ENCODE peak calls at places on chromosomes 5 and 9, in seven cellular contexts. O is uterus, B is right atrium auricular region, T is lower lobe of right lung, U is lung, R is left ventricle myocardium inferior, P is foreskin fibroblast. Z is an unnamed sample.
A peak's percentile ranks its signal among the peaks of the same experiment; 100 is the strongest.

GRCh38 chr5:3361811-3362605 is 233.6 kb upstream of the IRX1 start:
- DNase-seq in U (no peak), T (no peak), R (no peak), P (no peak), B (no peak), O (no peak), Z (peak; percentile 71)

GRCh38 chr9:109912726-109913460 is 132.9 kb downstream of the PALM2AKAP2 start:
- DNase-seq in O (no peak), P (no peak), R (no peak), B (no peak), U (no peak), T (no peak), Z (no peak)

GRCh38 chr5:131400585-131400984 is 136.7 kb downstream of the CDC42SE2 start:
- DNase-seq in P (no peak), U (no peak), R (no peak), B (no peak), O (no peak), T (no peak), Z (no peak)

GRCh38 chr9:98953877-98954610 is 10.3 kb downstream of the COL15A1 start:
- DNase-seq in T (no peak), P (no peak), O (no peak), B (no peak), U (no peak), R (no peak), Z (no peak)

GRCh38 chr5:158079097-158079496 is 220.2 kb upstream of the CLINT1 start:
- DNase-seq in B (no peak), R (no peak), O (no peak), U (no peak), P (no peak), T (no peak), Z (no peak)

GRCh38 chr5:59042683-59043082 is 459.8 kb downstream of the RAB3C start:
- DNase-seq in B (peak; percentile 75), O (peak; percentile 22), P (no peak), T (no peak), R (peak; percentile 71), U (no peak), Z (no peak)

GRCh38 chr5:35903631-35904203 is 34.7 kb downstream of the CAPSL start:
- DNase-seq in U (no peak), O (no peak), R (no peak), T (no peak), B (no peak), P (no peak), Z (no peak)

GRCh38 chr5:57175586-57175985 is 1.7 kb downstream of the GPBP1 start:
- DNase-seq in T (no peak), R (no peak), B (no peak), U (no peak), O (no peak), P (no peak), Z (no peak)

GRCh38 chr5:145562931-145563330 is 272.2 kb downstream of the PRELID2 start:
- DNase-seq in O (no peak), T (no peak), R (no peak), P (no peak), U (no peak), B (no peak), Z (no peak)

GRCh38 chr5:144385597-144385996 is 214.9 kb downstream of the KCTD16 start:
- DNase-seq in T (no peak), P (no peak), O (no peak), U (no peak), R (no peak), B (no peak), Z (no peak)

GRCh38 chr5:115844321-115844817 is 2.6 kb downstream of the AP3S1 start:
- DNase-seq in P (no peak), T (no peak), R (no peak), O (no peak), B (no peak), U (no peak), Z (no peak)

DNA sequence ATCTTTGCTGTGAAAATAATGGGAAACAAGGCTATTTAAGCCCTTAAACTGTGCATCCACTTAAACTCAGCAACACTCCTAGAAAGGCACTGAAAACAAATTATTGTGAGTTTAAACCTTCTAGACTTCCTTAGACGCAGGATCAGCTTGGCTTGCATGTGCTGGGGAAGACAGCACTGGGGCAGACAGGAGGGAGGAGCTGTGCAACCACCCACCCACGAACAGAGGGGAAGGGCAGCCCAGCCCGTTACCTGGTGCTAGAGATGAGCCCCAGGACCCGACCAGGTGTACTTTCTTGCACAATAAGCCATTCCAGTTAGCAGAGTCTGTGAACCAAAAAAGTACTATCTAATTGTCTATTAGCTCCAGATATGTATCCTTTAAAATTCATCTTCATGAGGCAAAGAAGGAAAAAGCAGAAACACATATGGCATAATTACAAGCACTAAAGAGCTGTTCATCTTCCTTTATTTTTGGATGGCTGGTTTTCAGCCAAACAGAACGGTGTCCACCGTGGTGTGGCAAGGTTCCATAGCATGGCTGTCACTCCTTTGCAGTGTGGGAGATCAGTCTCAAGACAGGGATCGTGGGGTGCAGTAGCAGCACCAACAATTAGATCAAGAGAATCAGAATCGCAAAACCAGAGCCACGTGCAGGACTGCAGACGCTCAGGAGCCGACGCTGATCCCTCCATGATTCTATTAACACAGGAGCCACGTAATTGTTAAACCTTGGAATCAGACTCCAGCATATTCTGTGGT is 79.6 kb downstream of the SEMA4D start:
- DNase-seq in B (no peak), O (no peak), R (no peak), P (no peak), U (no peak), T (no peak), Z (no peak)
- TF ChIP-seq CTCF in B (no peak), O (no peak), R (no peak), P (no peak), U (no peak), T (no peak), Z (no peak)

GRCh38 chr5:170540276-170540675 is 36.5 kb downstream of the KCNIP1 start:
- DNase-seq in R (no peak), P (no peak), T (no peak), U (no peak), B (no peak), O (no peak), Z (no peak)
- TF ChIP-seq CTCF in R (no peak), P (no peak), T (no peak), U (no peak), B (no peak), O (no peak), Z (no peak)

GRCh38 chr9:90642570-90643539 is at the start of gene DIRAS2:
- DNase-seq in B (no peak), O (peak; percentile 24), U (peak; percentile 50), R (peak; percentile 22), T (peak; percentile 75), P (peak; percentile 9), Z (peak; percentile 86)
- TF ChIP-seq CTCF in B (peak; percentile 13), O (peak; percentile 32), U (no peak), R (peak; percentile 39), T (peak; percentile 20), P (peak; percentile 47), Z (peak; percentile 77)

GRCh38 chr9:8855046-8855445 is 1055.5 kb upstream of the DMAC1 start:
- DNase-seq in U (no peak), T (no peak), R (no peak), B (no peak), P (no peak), O (no peak), Z (no peak)
- TF ChIP-seq CTCF in U (no peak), T (no peak), R (peak; percentile 49), B (no peak), P (peak; percentile 47), O (no peak), Z (peak; percentile 55)

DNA sequence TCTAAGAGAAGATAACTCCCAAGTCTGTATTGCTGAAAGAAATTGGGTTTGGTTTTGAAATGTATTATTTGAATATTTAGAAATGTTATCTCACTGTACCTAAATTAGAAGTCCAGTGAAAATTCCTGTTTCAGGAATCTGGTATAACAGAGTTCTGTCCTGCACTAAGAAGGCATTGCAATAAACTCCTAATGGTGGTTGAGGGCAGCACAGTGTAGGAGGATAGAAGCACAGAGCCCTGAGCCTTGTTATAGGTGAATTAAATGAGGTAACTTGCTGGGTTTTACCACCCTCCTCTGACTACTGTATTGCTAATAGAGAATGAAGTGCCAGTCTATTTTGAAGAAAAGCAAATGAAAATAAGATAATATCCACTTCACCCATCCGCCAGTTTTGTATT is 143.4 kb downstream of the CD180 start:
- DNase-seq in R (no peak), O (no peak), B (no peak), U (no peak), T (no peak), P (no peak), Z (no peak)
- TF ChIP-seq CTCF in R (peak; percentile 19), O (no peak), B (no peak), U (no peak), T (no peak), P (no peak), Z (no peak)

DNA sequence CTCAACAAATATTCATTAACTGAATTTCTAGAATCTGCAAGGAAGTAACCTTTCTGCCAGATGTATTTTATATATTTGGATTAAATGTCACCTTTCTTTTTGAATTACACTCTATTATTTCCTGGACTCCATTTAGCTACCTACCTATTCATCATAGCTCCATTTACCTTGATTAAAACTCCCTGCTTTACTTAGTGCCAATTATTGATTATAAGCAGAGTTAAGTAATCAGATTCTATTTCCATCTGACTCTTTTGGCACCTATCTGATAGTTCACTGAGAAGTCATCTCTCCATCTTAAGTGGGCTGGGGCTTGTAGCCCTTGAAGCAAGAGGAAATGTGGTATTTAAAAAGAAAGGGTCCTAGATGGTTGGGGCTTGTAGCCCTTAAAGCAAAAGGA is 88.6 kb downstream of the TRPM3 start:
- DNase-seq in O (no peak), U (no peak), B (no peak), R (no peak), T (no peak), P (no peak), Z (no peak)
- TF ChIP-seq CTCF in O (no peak), U (no peak), B (no peak), R (no peak), T (no peak), P (no peak), Z (no peak)

Z was measured in osteocyte.